ENCODE peak calls at places on chromosomes 3 and 15, in six cellular contexts. One of them, this sample, is unnamed.

GRCh38 chr3:120512655-120513054 is 61.9 kb upstream of the FSTL1 start:
- DNase-seq in HTR-8/SVneo: no peak
- DNase-seq in CMK: no peak
- DNase-seq in EL: no peak
- DNase-seq in AG09319: no peak
- DNase-seq in effector memory CD4-positive, alpha-beta T cell: no peak
- DNase-seq in this sample: no peak

GRCh38 chr3:172709776-172710708 is 825 bp downstream of the NCEH1 start:
- DNase-seq in HTR-8/SVneo: peak; percentile 28
- DNase-seq in CMK: no peak
- DNase-seq in EL: peak; percentile 45
- DNase-seq in AG09319: no peak
- DNase-seq in effector memory CD4-positive, alpha-beta T cell: no peak
- DNase-seq in this sample: peak; percentile 59

GRCh38 chr3:46456118-46456517 is 8.6 kb downstream of the LTF start:
- DNase-seq in AG09319: no peak
- DNase-seq in CMK: no peak
- DNase-seq in EL: no peak
- DNase-seq in HTR-8/SVneo: no peak
- DNase-seq in effector memory CD4-positive, alpha-beta T cell: no peak
- DNase-seq in this sample: no peak

GRCh38 chr3:36546196-36546595 is 165.9 kb downstream of the STAC start:
- DNase-seq in EL: no peak
- DNase-seq in HTR-8/SVneo: no peak
- DNase-seq in effector memory CD4-positive, alpha-beta T cell: no peak
- DNase-seq in AG09319: no peak
- DNase-seq in CMK: no peak
- DNase-seq in this sample: no peak

GRCh38 chr3:71726106-71726505 is 904 bp upstream of the EIF4E3 start:
- DNase-seq in HTR-8/SVneo: peak; percentile 6
- DNase-seq in effector memory CD4-positive, alpha-beta T cell: peak; percentile 40
- DNase-seq in AG09319: no peak
- DNase-seq in CMK: no peak
- DNase-seq in EL: no peak
- DNase-seq in this sample: no peak

GRCh38 chr15:55907797-55908196 is 85.6 kb downstream of the NEDD4 start:
- DNase-seq in effector memory CD4-positive, alpha-beta T cell: no peak
- DNase-seq in CMK: no peak
- DNase-seq in EL: peak; percentile 99
- DNase-seq in AG09319: peak; percentile 76
- DNase-seq in HTR-8/SVneo: peak; percentile 71
- DNase-seq in this sample: peak; percentile 97

GRCh38 chr15:31086344-31086743 is 15.2 kb downstream of the TRPM1 start:
- DNase-seq in AG09319: no peak
- DNase-seq in effector memory CD4-positive, alpha-beta T cell: no peak
- DNase-seq in EL: no peak
- DNase-seq in CMK: no peak
- DNase-seq in HTR-8/SVneo: no peak
- DNase-seq in this sample: no peak

GRCh38 chr3:16513141-16514020 is at the start of gene RFTN1:
- DNase-seq in effector memory CD4-positive, alpha-beta T cell: peak; percentile 5
- DNase-seq in AG09319: no peak
- DNase-seq in EL: peak; percentile 80
- DNase-seq in CMK: no peak
- DNase-seq in HTR-8/SVneo: peak; percentile 63
- DNase-seq in this sample: no peak

GRCh38 chr3:16113704-16114103 is 60.8 kb upstream of the GALNT15 start:
- DNase-seq in CMK: no peak
- DNase-seq in HTR-8/SVneo: no peak
- DNase-seq in AG09319: no peak
- DNase-seq in effector memory CD4-positive, alpha-beta T cell: no peak
- DNase-seq in EL: peak; percentile 73
- DNase-seq in this sample: no peak

GRCh38 chr15:63041982-63042878 is at the start of gene TPM1:
- DNase-seq in EL: peak; percentile 95
- DNase-seq in HTR-8/SVneo: peak; percentile 72
- DNase-seq in effector memory CD4-positive, alpha-beta T cell: no peak
- DNase-seq in AG09319: peak; percentile 87
- DNase-seq in CMK: no peak
- DNase-seq in this sample: peak; percentile 55

GRCh38 chr3:115469649-115470048 is 153.7 kb upstream of the GAP43 start:
- DNase-seq in AG09319: no peak
- DNase-seq in EL: no peak
- DNase-seq in effector memory CD4-positive, alpha-beta T cell: no peak
- DNase-seq in HTR-8/SVneo: no peak
- DNase-seq in CMK: no peak
- DNase-seq in this sample: no peak

GRCh38 chr3:126672741-126673140 is 17.8 kb upstream of the TXNRD3 start:
- DNase-seq in AG09319: no peak
- DNase-seq in HTR-8/SVneo: no peak
- DNase-seq in EL: no peak
- DNase-seq in effector memory CD4-positive, alpha-beta T cell: no peak
- DNase-seq in CMK: no peak
- DNase-seq in this sample: no peak

GRCh38 chr3:50388021-50388719 is 28.8 kb upstream of the TMEM115 start:
- DNase-seq in effector memory CD4-positive, alpha-beta T cell: no peak
- DNase-seq in EL: no peak
- DNase-seq in AG09319: no peak
- DNase-seq in HTR-8/SVneo: peak; percentile 38
- DNase-seq in CMK: no peak
- DNase-seq in this sample: no peak

GRCh38 chr15:58038426-58039106 is 26.9 kb downstream of the ALDH1A2 start:
- DNase-seq in CMK: no peak
- DNase-seq in AG09319: no peak
- DNase-seq in effector memory CD4-positive, alpha-beta T cell: no peak
- DNase-seq in HTR-8/SVneo: no peak
- DNase-seq in EL: peak; percentile 45
- DNase-seq in this sample: peak; percentile 68

GRCh38 chr15:40764766-40765136 is 883 bp downstream of the GCHFR start:
- DNase-seq in HTR-8/SVneo: no peak
- DNase-seq in EL: no peak
- DNase-seq in AG09319: no peak
- DNase-seq in CMK: no peak
- DNase-seq in effector memory CD4-positive, alpha-beta T cell: no peak
- DNase-seq in this sample: no peak

GRCh38 chr3:132284006-132284405 is 33.2 kb upstream of the ACP3 start:
- DNase-seq in HTR-8/SVneo: no peak
- DNase-seq in CMK: no peak
- DNase-seq in EL: no peak
- DNase-seq in AG09319: no peak
- DNase-seq in effector memory CD4-positive, alpha-beta T cell: no peak
- DNase-seq in this sample: no peak

GRCh38 chr3:45832691-45833090 is 9.2 kb downstream of the LZTFL1 start:
- DNase-seq in HTR-8/SVneo: peak; percentile 3
- DNase-seq in CMK: no peak
- DNase-seq in effector memory CD4-positive, alpha-beta T cell: no peak
- DNase-seq in AG09319: no peak
- DNase-seq in EL: no peak
- DNase-seq in this sample: no peak

GRCh38 chr3:153901991-153902390 is 219.2 kb upstream of the ARHGEF26 start:
- DNase-seq in EL: no peak
- DNase-seq in effector memory CD4-positive, alpha-beta T cell: no peak
- DNase-seq in AG09319: no peak
- DNase-seq in HTR-8/SVneo: no peak
- DNase-seq in CMK: no peak
- DNase-seq in this sample: peak; percentile 25

This sample was measured in foreskin keratinocyte.